ENCODE peak calls at places on chromosomes 6 and 20, in six cellular contexts. U is BE2C, P is natural killer cell, Y is T1000, O is HS-5, H is foreskin fibroblast. K is an unnamed sample.

GRCh38 chr6:80376411-80376810 is 269.9 kb downstream of the BCKDHB start:
- DNase-seq in Y (no peak), H (peak), U (no peak), P (no peak), O (no peak), K (no peak)

GRCh38 chr6:56299916-56300315 is 52.5 kb upstream of the COL21A1 start:
- DNase-seq in U (no peak), P (no peak), Y (no peak), O (no peak), H (no peak), K (no peak)

GRCh38 chr6:111972714-111973678 is 80.9 kb upstream of the CCN6 start:
- DNase-seq in O (peak), H (peak), P (peak), Y (peak), U (no peak), K (peak)

GRCh38 chr6:165308926-165309731 is at the start of gene C6orf118:
- DNase-seq in U (peak), H (no peak), Y (peak), O (no peak), P (no peak), K (no peak)

GRCh38 chr20:10074513-10074912 is 39.7 kb downstream of the ANKEF1 start:
- DNase-seq in O (peak), P (no peak), Y (peak), U (peak), H (peak), K (no peak)

GRCh38 chr6:14224359-14225103 is 107.0 kb downstream of the CD83 start:
- DNase-seq in H (no peak), P (no peak), Y (no peak), O (no peak), U (no peak), K (no peak)

GRCh38 chr20:39468703-39469102 is 506.6 kb downstream of the DHX35 start:
- DNase-seq in H (no peak), Y (no peak), O (no peak), P (no peak), U (no peak), K (no peak)

GRCh38 chr6:77463881-77464867 is 883 bp upstream of the HTR1B start:
- DNase-seq in O (no peak), P (no peak), U (no peak), Y (peak), H (peak), K (no peak)

GRCh38 chr20:50582591-50583234 is 72.5 kb downstream of the PTPN1 start:
- DNase-seq in Y (no peak), P (no peak), U (no peak), H (no peak), O (no peak), K (no peak)

GRCh38 chr6:87553159-87553765 is 36.5 kb downstream of the RARS2 start:
- DNase-seq in H (no peak), O (no peak), Y (no peak), U (no peak), P (no peak), K (no peak)

K was measured in naive thymus-derived CD4-positive, alpha-beta T cell.